ENCODE peak calls at places on chromosomes 3 and 15, in seven cellular contexts. P is lower lobe of right lung; B is renal cortical epithelial cell; N is NCI-H1092 treated with DMSO at 0.1 percent for 48 hours; S is kidney; A is stimulated activated effector memory CD8-positive, alpha-beta T cell treated with anti-CD3 and anti-CD28 coated beads, Interleukin-12 subunit alpha, Interleukin-12 subunit beta, amount 100 ng/mL, for 72 hours; G is LHCN-M2. H is an unnamed sample.

GRCh38 chr3:181719298-181719859 is 7.7 kb downstream of the SOX2 start:
- DNase-seq in P (no peak), B (no peak), N (no peak), S (no peak), A (no peak), G (no peak), H (no peak)

GRCh38 chr3:192879346-192880031 is 38.2 kb downstream of the MB21D2 start:
- DNase-seq in P (no peak), B (peak), N (no peak), S (no peak), A (no peak), G (peak), H (no peak)

GRCh38 chr3:172560026-172560425 is 36.8 kb upstream of the TNFSF10 start:
- DNase-seq in P (no peak), B (peak), N (no peak), S (no peak), A (no peak), G (peak), H (no peak)

GRCh38 chr3:156149781-156150375 is 29.5 kb downstream of the KCNAB1 start:
- DNase-seq in P (no peak), B (no peak), N (no peak), S (no peak), A (no peak), G (no peak), H (no peak)

GRCh38 chr15:37102315-37103021 is 2.1 kb upstream of the MEIS2 start:
- DNase-seq in P (no peak), B (no peak), N (no peak), S (peak), A (no peak), G (peak), H (no peak)

GRCh38 chr3:143103633-143104032 is 15.9 kb upstream of the CHST2 start:
- DNase-seq in P (no peak), B (no peak), N (no peak), S (no peak), A (no peak), G (no peak), H (no peak)

GRCh38 chr15:68503791-68504720 is 72.1 kb upstream of the ITGA11 start:
- DNase-seq in P (no peak), B (no peak), N (no peak), S (no peak), A (no peak), G (peak), H (no peak)

GRCh38 chr3:144011251-144011799 is 39.7 kb downstream of the DIPK2A start:
- DNase-seq in P (no peak), B (no peak), N (no peak), S (no peak), A (no peak), G (peak), H (no peak)

GRCh38 chr3:194773216-194773615 is 87.5 kb downstream of the FAM43A start:
- DNase-seq in P (no peak), B (no peak), N (no peak), S (no peak), A (no peak), G (no peak), H (no peak)

GRCh38 chr3:42802876-42803799 is 1.2 kb downstream of the HIGD1A start:
- DNase-seq in P (no peak), B (no peak), N (no peak), S (no peak), A (no peak), G (peak), H (peak)

GRCh38 chr15:72782274-72782992 is 1.1 kb downstream of the ADPGK start:
- DNase-seq in P (no peak), B (no peak), N (no peak), S (no peak), A (no peak), G (no peak), H (no peak)

GRCh38 chr15:65945616-65946015 is 76.3 kb downstream of the RAB11A start:
- DNase-seq in P (no peak), B (no peak), N (no peak), S (no peak), A (no peak), G (no peak), H (no peak)

GRCh38 chr3:27978440-27978839 is 256.3 kb upstream of the EOMES start:
- DNase-seq in P (no peak), B (peak), N (no peak), S (no peak), A (no peak), G (peak), H (no peak)

GRCh38 chr3:8069471-8069870 is 432.2 kb upstream of the LMCD1 start:
- DNase-seq in P (no peak), B (no peak), N (no peak), S (no peak), A (no peak), G (no peak), H (no peak)

GRCh38 chr3:72821170-72821781 is 27.0 kb downstream of the SHQ1 start:
- DNase-seq in P (no peak), B (peak), N (no peak), S (no peak), A (no peak), G (peak), H (no peak)

GRCh38 chr3:53890726-53891499 is 746 bp downstream of the SELENOK start:
- DNase-seq in P (no peak), B (peak), N (no peak), S (no peak), A (no peak), G (peak), H (peak)

GRCh38 chr15:73051811-73052678 is at the start of gene NEO1:
- DNase-seq in P (peak), B (peak), N (peak), S (peak), A (peak), G (peak), H (peak)

GRCh38 chr3:141184430-141184829 is 47.2 kb upstream of the PXYLP1 start:
- DNase-seq in P (no peak), B (no peak), N (no peak), S (no peak), A (no peak), G (no peak), H (no peak)

GRCh38 chr3:111594205-111594604 is 941 bp downstream of the ZBED2 start:
- DNase-seq in P (no peak), B (peak), N (no peak), S (no peak), A (no peak), G (peak), H (no peak)

GRCh38 chr3:69051796-69052566 is at the start of gene TMF1:
- DNase-seq in P (peak), B (peak), N (no peak), S (peak), A (peak), G (peak), H (peak)

GRCh38 chr15:76398702-76399101 is 62.1 kb downstream of the ISL2 start:
- DNase-seq in P (no peak), B (peak), N (no peak), S (no peak), A (no peak), G (no peak), H (no peak)